ENCODE peak calls at places on chromosomes 13 and 19, in four cellular contexts. H is stimulated activated CD8-positive, alpha-beta memory T cell treated with anti-CD3 and anti-CD28 coated beads, Interleukin-7, amount 100 ng/mL, for 1 hour; P is left cardiac atrium; T is H9. K is an unnamed sample.

GRCh38 chr13:37187110-37187509 is 81.6 kb upstream of the CSNK1A1L start:
- DNase-seq in H (no peak), P (no peak), T (no peak), K (no peak)

GRCh38 chr19:31109626-31110025 is 239.6 kb downstream of the TSHZ3 start:
- DNase-seq in H (no peak), P (no peak), T (no peak), K (peak)

GRCh38 chr19:41096353-41096752 is 8.1 kb downstream of the CYP2A13 start:
- DNase-seq in H (no peak), P (no peak), T (no peak), K (no peak)

GRCh38 chr13:29702912-29703351 is 107.4 kb upstream of the SLC7A1 start:
- DNase-seq in H (no peak), P (peak), T (peak), K (no peak)

GRCh38 chr19:51727349-51727880 is 3.6 kb upstream of the HAS1 start:
- DNase-seq in H (no peak), P (no peak), T (no peak), K (no peak)

GRCh38 chr19:51368366-51369282 is at the start of gene CLDND2:
- DNase-seq in H (peak), P (no peak), T (no peak), K (no peak)

GRCh38 chr13:108083056-108083455 is 132.3 kb downstream of the LIG4 start:
- DNase-seq in H (no peak), P (no peak), T (no peak), K (no peak)

GRCh38 chr19:17766543-17767131 is 15.4 kb downstream of the FCHO1 start:
- DNase-seq in H (no peak), P (peak), T (peak), K (peak)

GRCh38 chr13:47564041-47564440 is 437.0 kb downstream of the SUCLA2 start:
- DNase-seq in H (no peak), P (no peak), T (peak), K (no peak)

GRCh38 chr19:45771331-45771933 is 2.4 kb upstream of the SIX5 start:
- DNase-seq in H (no peak), P (peak), T (no peak), K (peak)

GRCh38 chr19:18700501-18701249 is 17.2 kb downstream of the CRTC1 start:
- DNase-seq in H (peak), P (peak), T (peak), K (peak)

GRCh38 chr19:54206831-54207177 is 6.1 kb downstream of the RPS9 start:
- DNase-seq in H (no peak), P (no peak), T (no peak), K (no peak)

GRCh38 chr13:110228936-110229904 is 77.7 kb downstream of the COL4A1 start:
- DNase-seq in H (no peak), P (no peak), T (no peak), K (peak)

GRCh38 chr19:55179570-55180484 is at the start of gene SYT5:
- DNase-seq in H (peak), P (no peak), T (peak), K (peak)

GRCh38 chr19:2044709-2045500 is 6.1 kb downstream of the MKNK2 start:
- DNase-seq in H (no peak), P (no peak), T (peak), K (no peak)

K was measured in adrenal gland.